ENCODE peak calls at places on chromosomes 4 and X, in four cellular contexts. One of them, this sample, is unnamed.

GRCh38 chrX:37765507-37765906 is 14.4 kb upstream of the CYBB start:
- DNase-seq in adipocyte: no peak
- DNase-seq in aorta: no peak
- DNase-seq in COR-L47: no peak
- DNase-seq in this sample: no peak

GRCh38 chrX:7068939-7069367 is 78.6 kb upstream of the STS start:
- DNase-seq in adipocyte: no peak
- DNase-seq in COR-L47: no peak
- DNase-seq in aorta: no peak
- DNase-seq in this sample: peak

GRCh38 chr4:40737882-40738281 is 11.9 kb upstream of the NSUN7 start:
- DNase-seq in aorta: no peak
- DNase-seq in adipocyte: no peak
- DNase-seq in COR-L47: no peak
- DNase-seq in this sample: no peak

GRCh38 chr4:177005801-177006230 is 213.1 kb upstream of the VEGFC start:
- DNase-seq in COR-L47: no peak
- DNase-seq in adipocyte: no peak
- DNase-seq in aorta: no peak
- DNase-seq in this sample: peak

GRCh38 chrX:29478336-29479069 is 736.9 kb upstream of the MAGEB2 start:
- DNase-seq in aorta: no peak
- DNase-seq in adipocyte: peak
- DNase-seq in COR-L47: peak
- DNase-seq in this sample: peak

GRCh38 chr4:5979981-5980380 is 38.2 kb downstream of the C4orf50 start:
- DNase-seq in aorta: no peak
- DNase-seq in COR-L47: peak
- DNase-seq in adipocyte: peak
- DNase-seq in this sample: peak

GRCh38 chr4:138037716-138038115 is 204.4 kb downstream of the SLC7A11 start:
- DNase-seq in COR-L47: no peak
- DNase-seq in aorta: no peak
- DNase-seq in adipocyte: peak
- DNase-seq in this sample: no peak

GRCh38 chr4:76003015-76003414 is 4.3 kb downstream of the CXCL9 start:
- DNase-seq in aorta: no peak
- DNase-seq in adipocyte: no peak
- DNase-seq in COR-L47: no peak
- DNase-seq in this sample: no peak

GRCh38 chr4:174464949-174465348 is 57.3 kb downstream of the HPGD start:
- DNase-seq in aorta: no peak
- DNase-seq in COR-L47: no peak
- DNase-seq in adipocyte: no peak
- DNase-seq in this sample: no peak

GRCh38 chr4:177505171-177505615 is 63.0 kb upstream of the AGA start:
- DNase-seq in COR-L47: no peak
- DNase-seq in adipocyte: no peak
- DNase-seq in aorta: no peak
- DNase-seq in this sample: peak

GRCh38 chrX:110418220-110418856 is 59.7 kb downstream of the RTL9 start:
- DNase-seq in aorta: no peak
- DNase-seq in adipocyte: peak
- DNase-seq in COR-L47: no peak
- DNase-seq in this sample: peak

GRCh38 chr4:82739292-82740190 is 59.1 kb downstream of the SCD5 start:
- DNase-seq in COR-L47: no peak
- DNase-seq in aorta: peak
- DNase-seq in adipocyte: peak
- DNase-seq in this sample: peak

GRCh38 chr4:52751349-52751911 is at the start of gene ERVMER34-1:
- DNase-seq in COR-L47: no peak
- DNase-seq in aorta: peak
- DNase-seq in adipocyte: no peak
- DNase-seq in this sample: peak

GRCh38 chrX:72026341-72027023 is 105.2 kb downstream of the RTL5 start:
- DNase-seq in aorta: no peak
- DNase-seq in COR-L47: no peak
- DNase-seq in adipocyte: no peak
- DNase-seq in this sample: no peak

GRCh38 chrX:110684653-110685052 is 111.0 kb downstream of the CHRDL1 start:
- DNase-seq in aorta: no peak
- DNase-seq in adipocyte: no peak
- DNase-seq in COR-L47: no peak
- DNase-seq in this sample: no peak

This sample was measured in mesendoderm.